ENCODE peak calls at places on chromosomes 4 and X, in six cellular contexts. G is A549, T is sigmoid colon, V is tibial nerve, Y is K562, M is stomach. D is an unnamed sample.

GRCh38 chr4:142984871-142985585 is 138.9 kb upstream of the INPP4B start:
- DNase-seq in G (peak; percentile 9), T (no peak), V (no peak), Y (peak; percentile 1), M (no peak), D (no peak)

GRCh38 chr4:150209140-150209829 is 131.0 kb downstream of the DCLK2 start:
- DNase-seq in G (peak; percentile 52), T (peak; percentile 80), V (peak; percentile 80), Y (peak; percentile 59), M (peak; percentile 59), D (no peak)

GRCh38 chr4:37693450-37694190 is 7.4 kb upstream of the RELL1 start:
- DNase-seq in G (peak; percentile 10), T (no peak), V (no peak), Y (no peak), M (no peak), D (no peak)

GRCh38 chrX:20378291-20378920 is 111.7 kb upstream of the RPS6KA3 start:
- DNase-seq in G (peak; percentile 32), T (no peak), V (no peak), Y (no peak), M (no peak), D (no peak)

GRCh38 chrX:64975491-64975890 is 759 bp downstream of the ZC4H2 start:
- DNase-seq in G (peak; percentile 24), T (peak; percentile 64), V (peak; percentile 4), Y (no peak), M (peak; percentile 28), D (no peak)

GRCh38 chr4:2699534-2699933 is 56.6 kb downstream of the TNIP2 start:
- DNase-seq in G (no peak), T (no peak), V (no peak), Y (no peak), M (no peak), D (no peak)

GRCh38 chr4:100876546-100876945 is 358.7 kb upstream of the EMCN start:
- DNase-seq in G (no peak), T (no peak), V (no peak), Y (no peak), M (no peak), D (no peak)

GRCh38 chr4:3810111-3810680 is 44.0 kb downstream of the ADRA2C start:
- DNase-seq in G (no peak), T (no peak), V (no peak), Y (no peak), M (no peak), D (no peak)

GRCh38 chrX:154717824-154718223 is 33.1 kb downstream of the GAB3 start:
- DNase-seq in G (no peak), T (no peak), V (no peak), Y (peak; percentile 89), M (no peak), D (no peak)

GRCh38 chrX:112672788-112673560 is 6.8 kb downstream of the LHFPL1 start:
- DNase-seq in G (no peak), T (no peak), V (no peak), Y (no peak), M (no peak), D (no peak)

GRCh38 chrX:25178555-25178954 is 162.8 kb upstream of the ARX start:
- DNase-seq in G (no peak), T (no peak), V (no peak), Y (no peak), M (no peak), D (no peak)

GRCh38 chr4:72975488-72975784 is 94.1 kb downstream of the COX18 start:
- DNase-seq in G (no peak), T (no peak), V (no peak), Y (no peak), M (no peak), D (no peak)

GRCh38 chrX:22078117-22078516 is 46.0 kb downstream of the PHEX start:
- DNase-seq in G (no peak), T (no peak), V (no peak), Y (no peak), M (no peak), D (no peak)

DNA sequence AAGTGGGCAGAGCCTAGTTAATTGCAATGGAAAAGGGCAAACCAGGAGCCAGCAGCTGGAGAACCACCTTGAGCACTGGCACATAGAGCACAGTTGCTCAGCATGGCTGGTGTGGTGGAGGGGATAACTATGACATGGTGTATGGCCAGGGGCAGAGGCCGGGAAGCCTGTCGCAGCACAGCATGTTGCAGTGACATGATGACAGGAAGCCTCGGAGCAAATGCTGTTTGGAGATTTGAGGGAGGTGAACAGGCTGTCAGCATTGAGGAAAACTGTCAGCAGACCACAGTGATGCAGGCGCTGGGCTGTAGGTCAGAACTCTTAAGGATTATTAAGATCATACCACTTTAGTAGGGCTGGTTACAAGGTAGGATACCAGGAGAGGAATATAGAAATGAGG is 228.7 kb downstream of the CBR4 start:
- DNase-seq in G (no peak), T (no peak), V (no peak), Y (no peak), M (no peak), D (no peak)
- TF ChIP-seq EP300 in G (no peak), T (no peak), V (no peak), Y (no peak), M (no peak), D (no peak)

GRCh38 chr4:155679343-155679742 is 12.7 kb downstream of the GUCY1A1 start:
- DNase-seq in G (no peak), T (peak; percentile 78), V (no peak), Y (no peak), M (no peak), D (peak; percentile 57)
- TF ChIP-seq CTCF in G (no peak), T (no peak), V (no peak), Y (no peak), M (no peak), D (no peak)

GRCh38 chr4:176569301-176569700 is 223.4 kb downstream of the VEGFC start:
- DNase-seq in G (no peak), T (no peak), V (no peak), Y (no peak), M (no peak), D (no peak)

GRCh38 chr4:176579233-176579632 is 213.5 kb downstream of the VEGFC start:
- DNase-seq in G (peak; percentile 2), T (no peak), V (no peak), Y (no peak), M (no peak), D (no peak)

GRCh38 chr4:176575141-176575731 is 217.5 kb downstream of the VEGFC start:
- DNase-seq in G (no peak), T (no peak), V (no peak), Y (no peak), M (no peak), D (no peak)
- TF ChIP-seq EP300 in G (no peak), T (no peak), V (no peak), Y (no peak), M (no peak), D (no peak)

GRCh38 chr4:122930877-122931276 is 8.5 kb upstream of the NUDT6 start:
- DNase-seq in G (no peak), T (no peak), V (no peak), Y (no peak), M (no peak), D (no peak)
- TF ChIP-seq CTCF in G (peak; percentile 51), T (peak; percentile 33), V (peak; percentile 44), Y (no peak), M (no peak), D (peak; percentile 18)

DNA sequence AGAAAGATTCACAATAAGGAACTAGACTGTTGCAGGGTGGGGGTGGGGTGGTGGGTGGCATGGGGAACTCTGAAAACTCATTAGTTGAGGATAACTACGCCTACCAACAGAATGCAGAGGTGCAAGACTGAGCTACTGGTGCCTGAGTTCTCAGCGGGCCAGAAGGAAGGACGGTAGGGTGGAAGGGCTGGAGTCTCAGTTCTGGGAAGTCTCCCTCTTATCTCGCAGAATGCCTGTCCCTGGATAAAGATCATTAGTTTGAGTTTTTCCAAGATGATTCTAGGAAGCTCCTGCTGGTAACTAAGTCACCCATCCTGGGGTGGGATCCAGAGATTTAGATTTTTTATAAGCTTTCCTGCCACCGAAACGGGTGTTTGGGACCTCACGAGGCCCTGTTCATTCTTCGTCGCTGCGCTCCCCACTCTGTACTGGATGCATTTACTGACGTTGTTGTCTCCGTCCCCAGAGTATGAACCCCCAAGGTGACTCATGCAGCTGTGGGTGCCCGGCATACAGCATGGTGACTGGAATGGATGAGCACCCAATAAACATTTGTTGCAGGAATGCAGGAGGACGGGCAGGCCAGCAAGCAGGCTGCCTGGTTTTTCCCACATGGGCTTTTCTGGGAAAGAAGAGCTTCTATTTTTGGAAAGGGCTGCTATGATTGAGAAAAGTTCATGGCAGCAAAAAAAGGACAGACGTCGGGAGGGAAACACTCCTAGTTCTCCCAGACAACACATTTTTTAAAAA is 1.1 kb upstream of the SOD3 start:
- DNase-seq in G (no peak), T (peak; percentile 77), V (no peak), Y (no peak), M (no peak), D (peak; percentile 74)
- TF ChIP-seq EP300 in G (no peak), T (no peak), V (peak; percentile 64), Y (no peak), M (peak; percentile 69), D (peak; percentile 44)

GRCh38 chr4:153792007-153792892 is 3.4 kb upstream of the SFRP2 start:
- DNase-seq in G (no peak), T (peak; percentile 84), V (peak; percentile 88), Y (peak; percentile 37), M (no peak), D (peak; percentile 84)
- TF ChIP-seq CTCF in G (no peak), T (no peak), V (peak; percentile 26), Y (peak; percentile 39), M (no peak), D (peak; percentile 16)

GRCh38 chrX:49075347-49075746 is 1.5 kb upstream of the PRAF2 start:
- DNase-seq in G (no peak), T (no peak), V (no peak), Y (no peak), M (no peak), D (no peak)
- TF ChIP-seq EP300 in G (no peak), T (no peak), V (no peak), Y (no peak), M (no peak), D (no peak)

GRCh38 chr4:155967098-155967497 is 13.4 kb upstream of the CTSO start:
- DNase-seq in G (no peak), T (no peak), V (no peak), Y (no peak), M (no peak), D (no peak)

GRCh38 chr4:155973639-155974475 is 20.2 kb upstream of the CTSO start:
- DNase-seq in G (no peak), T (no peak), V (no peak), Y (no peak), M (no peak), D (no peak)

GRCh38 chr4:155974476-155974749 is 20.7 kb upstream of the CTSO start:
- DNase-seq in G (no peak), T (no peak), V (no peak), Y (no peak), M (no peak), D (no peak)

GRCh38 chr4:155974957-155975356 is 21.3 kb upstream of the CTSO start:
- DNase-seq in G (no peak), T (no peak), V (no peak), Y (no peak), M (no peak), D (no peak)

DNA sequence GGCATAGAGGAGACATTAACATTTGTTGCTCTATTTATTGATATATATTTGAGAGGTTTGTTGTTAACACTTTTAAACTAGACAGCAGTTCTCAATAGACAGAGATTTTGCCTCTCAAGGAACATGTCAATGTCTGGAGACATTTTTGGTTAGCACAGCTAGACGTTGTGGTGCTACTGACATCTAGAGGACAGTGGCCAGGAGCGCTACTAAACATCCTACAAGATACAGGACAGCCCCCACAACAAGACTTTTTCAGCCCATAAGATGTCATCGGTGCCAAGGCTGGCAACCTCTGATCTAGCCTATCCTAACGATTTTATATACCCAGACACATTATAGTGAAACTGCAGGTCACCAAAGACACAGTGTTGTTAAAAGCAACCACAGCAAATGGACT is 18.4 kb upstream of the CTSO start:
- DNase-seq in G (no peak), T (no peak), V (peak; percentile 16), Y (peak; percentile 1), M (no peak), D (no peak)
- TF ChIP-seq CTCF in G (peak; percentile 15), T (no peak), V (peak; percentile 6), Y (no peak), M (no peak), D (no peak)